ENCODE peak calls at places on chromosomes 13 and 19, in five cellular contexts. G is OCI-LY7, J is AG04449, Q is hepatic stellate cell, W is T-helper 9 cell. R is an unnamed sample.

GRCh38 chr19:12973236-12973635 is 3.9 kb downstream of the DAND5 start:
- DNase-seq in G (no peak), J (no peak), Q (no peak), W (no peak), R (no peak)

GRCh38 chr13:111177803-111178389 is 62.8 kb downstream of the ARHGEF7 start:
- DNase-seq in G (no peak), J (peak), Q (peak), W (no peak), R (no peak)

GRCh38 chr13:111963031-111963430 is 103.9 kb upstream of the SOX1 start:
- DNase-seq in G (no peak), J (no peak), Q (no peak), W (no peak), R (no peak)

GRCh38 chr13:100597253-100597652 is 8.7 kb upstream of the GGACT start:
- DNase-seq in G (no peak), J (no peak), Q (no peak), W (no peak), R (no peak)

GRCh38 chr13:94322925-94323324 is 156.6 kb downstream of the DCT start:
- DNase-seq in G (no peak), J (no peak), Q (no peak), W (no peak), R (no peak)

GRCh38 chr19:56113071-56113632 is 7.9 kb downstream of the ZNF787 start:
- DNase-seq in G (no peak), J (no peak), Q (no peak), W (no peak), R (no peak)

GRCh38 chr13:28355046-28355821 is 139.7 kb downstream of the FLT1 start:
- DNase-seq in G (no peak), J (no peak), Q (no peak), W (no peak), R (no peak)

GRCh38 chr19:23991170-23991569 is 76.5 kb downstream of the ZNF726 start:
- DNase-seq in G (peak), J (no peak), Q (no peak), W (no peak), R (no peak)

GRCh38 chr19:43476606-43477005 is 11.2 kb upstream of the LYPD3 start:
- DNase-seq in G (no peak), J (peak), Q (peak), W (no peak), R (no peak)

GRCh38 chr19:55157064-55157908 is at the start of gene TNNI3:
- DNase-seq in G (no peak), J (no peak), Q (no peak), W (no peak), R (no peak)

GRCh38 chr13:90445179-90445578 is 902.3 kb upstream of the MIR17HG start:
- DNase-seq in G (no peak), J (peak), Q (peak), W (no peak), R (no peak)

GRCh38 chr19:8575467-8575997 is 1.7 kb downstream of the MYO1F start:
- DNase-seq in G (no peak), J (no peak), Q (no peak), W (peak), R (no peak)

GRCh38 chr13:74886496-74886895 is 595.5 kb downstream of the TBC1D4 start:
- DNase-seq in G (no peak), J (no peak), Q (no peak), W (no peak), R (no peak)

GRCh38 chr19:49570997-49571676 is 9.2 kb downstream of the NOSIP start:
- DNase-seq in G (peak), J (no peak), Q (no peak), W (no peak), R (no peak)

GRCh38 chr19:18723871-18724377 is 40.4 kb downstream of the CRTC1 start:
- DNase-seq in G (no peak), J (no peak), Q (no peak), W (no peak), R (no peak)

GRCh38 chr13:101317986-101318523 is 98.3 kb downstream of the NALCN start:
- DNase-seq in G (no peak), J (no peak), Q (no peak), W (no peak), R (no peak)

GRCh38 chr13:101892296-101892695 is 439.8 kb downstream of the ITGBL1 start:
- DNase-seq in G (no peak), J (no peak), Q (no peak), W (no peak), R (no peak)

GRCh38 chr19:53328967-53329366 is 4.6 kb upstream of the ZNF845 start:
- DNase-seq in G (no peak), J (no peak), Q (no peak), W (no peak), R (no peak)

GRCh38 chr13:71115301-71115700 is 751.7 kb downstream of the DACH1 start:
- DNase-seq in G (no peak), J (no peak), Q (no peak), W (no peak), R (no peak)